ENCODE peak calls at places on chromosome 6, in ten cellular contexts. N is mesenteric fat pad; K is IMR-90; J is T1000; Q is ELF-1; E is BE2C; O is NCI-H2081; I is GM12891; F is CD4-positive, alpha-beta memory T cell; L is left cardiac atrium. C is an unnamed sample.

GRCh38 chr6:13362432-13362831 is 34.1 kb upstream of the TBC1D7 start:
- DNase-seq in K (peak), J (no peak), Q (peak), F (no peak), E (no peak), I (no peak), O (no peak), N (no peak), L (no peak), C (no peak)

GRCh38 chr6:3850451-3851203 is 1.5 kb downstream of the FAM50B start:
- DNase-seq in N (no peak), K (no peak), I (no peak), E (peak), F (peak), L (no peak), Q (no peak), O (no peak), J (no peak), C (no peak)

GRCh38 chr6:26554669-26555504 is 16.7 kb downstream of the HMGN4 start:
- DNase-seq in K (peak), L (peak), J (peak), F (peak), N (no peak), O (peak), I (no peak), E (peak), Q (peak), C (no peak)

GRCh38 chr6:11712760-11713159 is 65.8 kb downstream of the ADTRP start:
- DNase-seq in K (peak), Q (no peak), O (no peak), N (no peak), I (no peak), F (no peak), J (no peak), L (peak), E (no peak), C (peak)

GRCh38 chr6:75934643-75935472 is 137.6 kb downstream of the IMPG1 start:
- DNase-seq in F (peak), J (peak), N (no peak), E (peak), O (peak), I (peak), L (no peak), K (peak), Q (peak), C (no peak)

GRCh38 chr6:7730852-7731251 is 5.0 kb downstream of the BMP6 start:
- DNase-seq in I (no peak), F (no peak), O (no peak), J (no peak), Q (peak), K (peak), E (no peak), L (no peak), N (no peak), C (no peak)

GRCh38 chr6:153980176-153980575 is 58.9 kb upstream of the OPRM1 start:
- DNase-seq in O (no peak), N (no peak), Q (no peak), K (no peak), J (no peak), E (no peak), I (no peak), F (no peak), L (no peak), C (no peak)

GRCh38 chr6:119739776-119740175 is 390.2 kb upstream of the MAN1A1 start:
- DNase-seq in O (no peak), F (no peak), Q (no peak), K (no peak), I (no peak), J (no peak), E (no peak), N (no peak), L (no peak), C (no peak)

C was measured in right atrium auricular region.